ENCODE peak calls at places on chromosomes 6 and 20, in four cellular contexts. N is colonic mucosa, O is AG09309, V is WERI-Rb-1. F is an unnamed sample.

GRCh38 chr20:20713244-20713765 is 861 bp upstream of the RALGAPA2 start:
- DNase-seq in O (no peak), V (no peak), N (no peak), F (peak)

GRCh38 chr20:20196610-20197009 is 144.3 kb downstream of the CFAP61 start:
- DNase-seq in N (no peak), O (no peak), V (no peak), F (no peak)

GRCh38 chr6:50543666-50544065 is 169.7 kb upstream of the TFAP2D start:
- DNase-seq in N (no peak), O (no peak), V (peak), F (no peak)

GRCh38 chr6:121590438-121590837 is 155.0 kb downstream of the GJA1 start:
- DNase-seq in O (no peak), N (no peak), V (no peak), F (no peak)

GRCh38 chr6:683742-684440 is 9.0 kb downstream of the EXOC2 start:
- DNase-seq in O (no peak), N (peak), V (peak), F (peak)

GRCh38 chr6:132648828-132649227 is 10.2 kb downstream of the TAAR1 start:
- DNase-seq in V (no peak), N (no peak), O (no peak), F (no peak)

GRCh38 chr6:4672772-4673171 is 103.4 kb upstream of the CDYL start:
- DNase-seq in O (peak), V (no peak), N (peak), F (no peak)

GRCh38 chr20:47784599-47785320 is 521 bp downstream of the SULF2 start:
- DNase-seq in O (no peak), N (peak), V (peak), F (peak)

GRCh38 chr20:2741463-2741862 is 48.9 kb downstream of the EBF4 start:
- DNase-seq in N (no peak), V (no peak), O (no peak), F (no peak)

GRCh38 chr20:18628330-18628941 is 40.6 kb downstream of the DTD1 start:
- DNase-seq in N (peak), V (peak), O (no peak), F (peak)

GRCh38 chr20:11267131-11267761 is 593.4 kb upstream of the JAG1 start:
- DNase-seq in O (peak), V (no peak), N (peak), F (peak)

GRCh38 chr6:88141641-88142298 is 24.4 kb downstream of the CNR1 start:
- DNase-seq in N (no peak), O (no peak), V (peak), F (peak)

GRCh38 chr20:22729616-22730236 is 145.4 kb upstream of the FOXA2 start:
- DNase-seq in V (no peak), O (no peak), N (no peak), F (no peak)

DNA sequence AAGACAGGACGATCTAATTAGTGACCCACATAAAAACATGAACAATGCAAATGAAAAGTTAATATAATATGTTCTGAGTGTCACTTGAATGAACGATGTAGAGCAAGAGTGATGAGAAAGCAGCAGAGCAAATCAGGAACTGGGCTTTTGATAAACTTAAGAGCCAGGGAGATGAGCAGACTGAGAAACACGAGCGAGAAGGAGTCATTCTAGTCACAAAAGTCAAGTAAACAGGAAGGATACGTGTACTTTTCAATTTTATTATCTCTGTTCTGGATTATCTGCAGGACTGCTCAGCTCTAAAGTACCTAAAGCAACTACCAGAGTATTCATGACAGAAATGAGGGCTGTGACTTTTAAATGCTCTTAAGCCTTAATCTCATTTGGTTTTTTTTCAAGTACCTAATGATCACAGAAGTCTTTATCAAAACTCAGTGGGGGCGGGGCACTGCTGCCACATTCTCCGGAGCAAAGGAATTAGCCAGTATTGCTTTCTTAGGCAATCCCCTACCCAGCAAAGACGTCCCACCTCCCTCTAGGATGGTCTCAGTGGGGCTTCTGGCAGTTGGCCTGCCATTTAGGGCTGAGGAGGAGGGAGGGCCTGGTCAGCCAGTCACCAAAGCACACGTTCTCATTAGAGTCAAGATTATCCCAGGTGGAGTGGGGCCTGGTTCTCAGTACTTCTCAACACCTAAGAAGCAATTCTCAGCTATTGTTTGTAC is 8.6 kb downstream of the MAN1A1 start:
- DNase-seq in V (peak), O (no peak), N (no peak), F (peak)
- H3K4me3 ChIP-seq in V (no peak), O (no peak), N (no peak), F (no peak)

GRCh38 chr6:142011775-142012174 is 121.0 kb upstream of the GJE1 start:
- DNase-seq in O (no peak), V (no peak), N (no peak), F (no peak)

GRCh38 chr6:142013286-142013685 is 119.4 kb upstream of the GJE1 start:
- DNase-seq in N (no peak), V (no peak), O (peak), F (no peak)

GRCh38 chr6:142014515-142014914 is 118.2 kb upstream of the GJE1 start:
- DNase-seq in O (peak), V (no peak), N (no peak), F (no peak)

GRCh38 chr6:142015011-142015410 is 117.7 kb upstream of the GJE1 start:
- DNase-seq in N (no peak), O (no peak), V (no peak), F (no peak)

GRCh38 chr6:142013875-142014495 is 118.7 kb upstream of the GJE1 start:
- DNase-seq in N (no peak), V (no peak), O (no peak), F (no peak)
- H3K4me3 ChIP-seq in N (no peak), V (no peak), O (no peak), F (no peak)

GRCh38 chr20:37972256-37973058 is 60.8 kb downstream of the TTI1 start:
- DNase-seq in N (peak), V (no peak), O (no peak), F (no peak)

GRCh38 chr20:37969949-37970855 is 63.1 kb downstream of the TTI1 start:
- DNase-seq in N (no peak), V (no peak), O (no peak), F (no peak)

GRCh38 chr20:37971561-37972127 is 61.6 kb downstream of the TTI1 start:
- DNase-seq in N (no peak), V (no peak), O (no peak), F (no peak)

GRCh38 chr20:37968726-37969401 is 64.4 kb downstream of the TTI1 start:
- DNase-seq in N (peak), O (no peak), V (peak), F (no peak)

GRCh38 chr20:37970856-37971245 is 62.4 kb downstream of the TTI1 start:
- DNase-seq in O (no peak), V (no peak), N (peak), F (no peak)
- H3K4me3 ChIP-seq in O (no peak), V (no peak), N (no peak), F (no peak)

GRCh38 chr6:142926177-142926493 is 18.8 kb downstream of the HIVEP2 start:
- DNase-seq in N (no peak), V (no peak), O (no peak), F (no peak)

GRCh38 chr6:142926494-142927273 is 18.3 kb downstream of the HIVEP2 start:
- DNase-seq in O (no peak), N (peak), V (peak), F (peak)

GRCh38 chr6:142927274-142927586 is 17.7 kb downstream of the HIVEP2 start:
- DNase-seq in V (no peak), N (no peak), O (no peak), F (no peak)

GRCh38 chr6:142927904-142928303 is 17.1 kb downstream of the HIVEP2 start:
- DNase-seq in N (no peak), V (no peak), O (no peak), F (no peak)

DNA sequence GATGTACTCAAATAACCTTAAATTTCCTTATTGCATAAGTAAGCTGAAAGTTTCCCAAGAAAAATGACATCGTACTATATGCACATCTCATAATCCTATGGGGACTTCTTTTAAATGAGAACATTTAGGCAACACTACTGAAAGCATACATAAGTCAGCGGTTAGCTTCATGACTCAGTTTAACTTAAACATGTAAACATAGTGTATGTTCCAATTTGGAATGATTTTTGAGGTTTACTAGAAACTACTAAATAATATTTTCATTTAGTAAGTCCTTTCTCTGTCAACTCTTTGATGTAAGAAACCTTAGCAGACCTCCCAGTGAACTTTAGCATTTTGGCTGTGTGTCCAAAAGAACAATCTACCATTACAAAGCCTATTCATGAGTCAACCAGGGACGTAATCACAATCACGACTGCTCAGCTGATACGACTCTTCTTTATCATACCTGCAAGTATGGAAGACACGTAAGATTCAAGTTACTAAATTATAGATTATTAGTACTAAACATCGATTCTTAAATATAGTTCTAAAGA is 19.3 kb downstream of the HIVEP2 start:
- DNase-seq in V (no peak), N (no peak), O (no peak), F (no peak)
- H3K4me3 ChIP-seq in V (no peak), N (no peak), O (no peak), F (no peak)